ENCODE peak calls at places on chromosomes 16 and 17, in five cellular contexts. N is T-helper 2 cell, C is germinal center, X is neuronal stem cell, Y is NCI-H748 treated with DMSO at 0.1 percent for 48 hours. Q is an unnamed sample.
A peak's percentile ranks its signal among the peaks of the same experiment; 100 is the strongest.

GRCh38 chr17:1005361-1005946 is 8.5 kb downstream of the TIMM22 start:
- DNase-seq in N (no peak), C (no peak), X (no peak), Y (peak; percentile 11), Q (no peak)

GRCh38 chr17:79246226-79246794 is 171.7 kb downstream of the ENGASE start:
- DNase-seq in N (no peak), C (no peak), X (no peak), Y (no peak), Q (no peak)

GRCh38 chr17:8223356-8224063 is 13.1 kb upstream of the AURKB start:
- DNase-seq in N (peak; percentile 32), C (peak; percentile 42), X (peak; percentile 59), Y (peak; percentile 74), Q (peak; percentile 53)

GRCh38 chr17:58632324-58633314 is 59.2 kb downstream of the TEX14 start:
- DNase-seq in N (no peak), C (no peak), X (no peak), Y (no peak), Q (no peak)

GRCh38 chr17:3221850-3222249 is 14.4 kb downstream of the OR1A1 start:
- DNase-seq in N (no peak), C (no peak), X (no peak), Y (no peak), Q (no peak)

GRCh38 chr17:57366558-57367351 is 110.4 kb downstream of the MSI2 start:
- DNase-seq in N (no peak), C (peak; percentile 59), X (no peak), Y (no peak), Q (no peak)

GRCh38 chr16:31145398-31145990 is 4.4 kb downstream of the PRSS36 start:
- DNase-seq in N (no peak), C (no peak), X (no peak), Y (no peak), Q (no peak)

GRCh38 chr16:35631261-35631945 is 2172.0 kb downstream of the TP53TG3F start:
- DNase-seq in N (no peak), C (no peak), X (no peak), Y (no peak), Q (no peak)

GRCh38 chr16:66728804-66729203 is 22.6 kb downstream of the DYNC1LI2 start:
- DNase-seq in N (no peak), C (no peak), X (no peak), Y (no peak), Q (no peak)

GRCh38 chr17:21161498-21162393 is 35.0 kb downstream of the DHRS7B start:
- DNase-seq in N (no peak), C (no peak), X (no peak), Y (no peak), Q (peak; percentile 64)

GRCh38 chr17:28665994-28666393 is 4.0 kb downstream of the SUPT6H start:
- DNase-seq in N (no peak), C (no peak), X (no peak), Y (no peak), Q (no peak)

GRCh38 chr16:14289692-14290340 is 218.7 kb downstream of the MRTFB start:
- DNase-seq in N (no peak), C (no peak), X (no peak), Y (peak; percentile 74), Q (peak; percentile 30)

GRCh38 chr17:73865825-73866224 is 221.6 kb upstream of the SDK2 start:
- DNase-seq in N (no peak), C (no peak), X (no peak), Y (no peak), Q (no peak)

GRCh38 chr17:79799174-79799537 is 2.3 kb upstream of the CBX8 start:
- DNase-seq in N (no peak), C (no peak), X (no peak), Y (no peak), Q (no peak)

GRCh38 chr17:46787478-46787877 is 31.0 kb downstream of the WNT3 start:
- DNase-seq in N (no peak), C (no peak), X (no peak), Y (no peak), Q (no peak)

GRCh38 chr17:39979021-39979660 is 1.5 kb upstream of the PSMD3 start:
- DNase-seq in N (no peak), C (no peak), X (no peak), Y (no peak), Q (no peak)